ENCODE peak calls at places on chromosomes 13 and 19, in six cellular contexts. L is adipocyte, A is upper lobe of left lung, E is right lobe of liver, V is endothelial cell, X is NT2/D1. F is an unnamed sample.

GRCh38 chr13:85137516-85137915 is 661.7 kb downstream of the SLITRK6 start:
- DNase-seq in L (peak), A (no peak), E (no peak), V (no peak), X (no peak), F (no peak)

GRCh38 chr19:45645631-45646344 is 6.6 kb upstream of the EML2 start:
- DNase-seq in L (peak), A (no peak), E (peak), V (peak), X (no peak), F (peak)

GRCh38 chr19:53394522-53394973 is 401 bp upstream of the ZNF765 start:
- DNase-seq in L (peak), A (peak), E (peak), V (peak), X (no peak), F (no peak)

GRCh38 chr19:29379257-29379986 is 146.4 kb upstream of the VSTM2B start:
- DNase-seq in L (no peak), A (no peak), E (no peak), V (no peak), X (no peak), F (no peak)

GRCh38 chr13:98171806-98172569 is 5.1 kb downstream of the RNF113B start:
- DNase-seq in L (peak), A (peak), E (no peak), V (no peak), X (no peak), F (peak)

GRCh38 chr13:80337706-80338105 is 3.2 kb downstream of the SPRY2 start:
- DNase-seq in L (peak), A (no peak), E (no peak), V (no peak), X (no peak), F (no peak)

GRCh38 chr19:28685802-28686201 is 527.1 kb downstream of the UQCRFS1 start:
- DNase-seq in L (no peak), A (no peak), E (no peak), V (no peak), X (no peak), F (peak)

GRCh38 chr19:6126335-6126974 is 9.0 kb upstream of the ACSBG2 start:
- DNase-seq in L (peak), A (no peak), E (no peak), V (no peak), X (no peak), F (peak)

GRCh38 chr13:47672245-47672975 is 328.7 kb downstream of the SUCLA2 start:
- DNase-seq in L (peak), A (no peak), E (no peak), V (no peak), X (no peak), F (peak)

GRCh38 chr19:44576843-44577565 is 36.4 kb upstream of the IGSF23 start:
- DNase-seq in L (no peak), A (no peak), E (peak), V (peak), X (peak), F (peak)

GRCh38 chr13:29946093-29946492 is 95.7 kb upstream of the UBL3 start:
- DNase-seq in L (no peak), A (no peak), E (no peak), V (no peak), X (no peak), F (peak)

GRCh38 chr13:30373727-30374126 is 48.6 kb upstream of the UBE2L5 start:
- DNase-seq in L (no peak), A (no peak), E (no peak), V (no peak), X (no peak), F (peak)

GRCh38 chr13:21616880-21617279 is 12.9 kb upstream of the MICU2 start:
- DNase-seq in L (peak), A (no peak), E (no peak), V (no peak), X (no peak), F (peak)

GRCh38 chr13:49517461-49517860 is 21.7 kb downstream of the PHF11 start:
- DNase-seq in L (no peak), A (no peak), E (no peak), V (peak), X (no peak), F (no peak)

GRCh38 chr19:14941189-14941588 is at the start of gene OR7C2:
- DNase-seq in L (no peak), A (no peak), E (no peak), V (no peak), X (no peak), F (no peak)

GRCh38 chr19:39413269-39413902 is 917 bp downstream of the PLEKHG2 start:
- DNase-seq in L (peak), A (peak), E (peak), V (peak), X (no peak), F (no peak)

GRCh38 chr19:41588497-41589209 is 12.7 kb downstream of the CEACAM21 start:
- DNase-seq in L (peak), A (no peak), E (no peak), V (peak), X (no peak), F (peak)

GRCh38 chr19:53057904-53058579 is 13.5 kb downstream of the ERVV-2 start:
- DNase-seq in L (peak), A (peak), E (no peak), V (peak), X (peak), F (no peak)

GRCh38 chr19:6059396-6059947 is 50.8 kb downstream of the RFX2 start:
- DNase-seq in L (no peak), A (no peak), E (no peak), V (no peak), X (no peak), F (no peak)

GRCh38 chr19:51546107-51546649 is 14.7 kb upstream of the SIGLEC6 start:
- DNase-seq in L (no peak), A (no peak), E (no peak), V (no peak), X (no peak), F (no peak)

F was measured in OCI-M1.